ENCODE peak calls at places on chromosomes 7 and 10, in eight cellular contexts. F, M, Z, W, V, O, D and N are unnamed samples.
A peak's percentile ranks its signal among the peaks of the same experiment; 100 is the strongest.

GRCh38 chr7:46363688-46364087 is 442.6 kb upstream of the IGFBP3 start:
- DNase-seq in M (no peak), V (no peak), D (no peak), W (no peak), O (no peak), F (no peak), Z (no peak), N (no peak)

GRCh38 chr10:27223964-27224363 is 16.6 kb downstream of the ACBD5 start:
- DNase-seq in W (peak; percentile 62), M (peak; percentile 79), Z (peak; percentile 18), O (peak; percentile 26), F (peak; percentile 17), D (no peak), V (peak; percentile 51), N (no peak)

GRCh38 chr7:75772081-75773077 is at the start of gene CCL26:
- DNase-seq in V (no peak), F (peak; percentile 60), W (peak; percentile 71), Z (peak; percentile 86), M (no peak), O (no peak), D (no peak), N (no peak)

GRCh38 chr10:124168581-124168980 is 75.2 kb upstream of the CHST15 start:
- DNase-seq in Z (no peak), W (no peak), V (no peak), D (no peak), O (no peak), M (no peak), F (no peak), N (no peak)

GRCh38 chr10:115665549-115665948 is 572.4 kb downstream of the ATRNL1 start:
- DNase-seq in W (no peak), F (no peak), M (no peak), O (no peak), D (no peak), V (no peak), Z (peak; percentile 27), N (no peak)

GRCh38 chr7:117873056-117873932 is at the start of gene CTTNBP2:
- DNase-seq in W (peak; percentile 44), O (peak; percentile 67), F (peak; percentile 59), D (peak; percentile 21), M (peak; percentile 83), Z (peak; percentile 29), V (peak; percentile 66), N (peak; percentile 25)

GRCh38 chr7:112665709-112666108 is 124.5 kb downstream of the TMEM168 start:
- DNase-seq in Z (no peak), W (peak; percentile 13), M (no peak), V (no peak), F (no peak), O (no peak), D (no peak), N (no peak)

GRCh38 chr10:91779011-91779605 is 19.1 kb upstream of the TNKS2 start:
- DNase-seq in Z (no peak), D (no peak), V (no peak), W (no peak), O (no peak), M (no peak), F (no peak), N (no peak)

GRCh38 chr7:81676105-81676811 is 93.6 kb downstream of the HGF start:
- DNase-seq in O (no peak), F (no peak), V (no peak), Z (peak; percentile 29), W (no peak), M (no peak), D (no peak), N (no peak)

GRCh38 chr7:1844336-1844955 is 174.4 kb downstream of the ELFN1 start:
- DNase-seq in O (no peak), F (no peak), V (peak; percentile 15), Z (no peak), W (no peak), D (no peak), M (peak; percentile 68), N (no peak)

GRCh38 chr7:17680943-17681351 is 259.3 kb downstream of the SNX13 start:
- DNase-seq in D (no peak), W (peak; percentile 75), O (no peak), M (no peak), Z (no peak), F (no peak), V (no peak), N (no peak)
- TF ChIP-seq CTCF in D (peak; percentile 82), W (peak; percentile 34), O (peak; percentile 77), M (peak; percentile 52), Z (no peak), F (peak; percentile 56), V (peak; percentile 52), N (peak; percentile 49)

DNA sequence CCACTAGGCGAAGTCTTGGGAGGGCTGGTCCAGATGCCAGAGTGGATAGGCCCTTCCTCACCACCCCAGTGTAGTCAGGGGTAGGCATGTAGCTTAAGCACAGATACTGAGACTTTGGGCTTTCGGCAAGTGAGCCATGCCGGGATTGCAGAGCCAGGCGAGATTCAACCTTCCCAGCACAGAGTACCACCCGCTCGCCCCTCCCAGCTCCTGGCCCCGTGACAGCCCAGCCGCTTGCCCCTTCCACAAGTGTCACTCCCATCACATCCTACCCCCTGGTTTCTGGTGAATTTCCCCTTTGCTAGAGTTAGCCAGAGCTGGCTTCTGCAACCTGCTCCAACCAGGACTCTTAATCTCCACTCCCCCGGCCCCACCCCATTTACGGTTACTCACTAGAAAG is 56.9 kb downstream of the ARHGAP22 start:
- DNase-seq in Z (no peak), M (no peak), W (no peak), V (no peak), D (no peak), O (no peak), F (no peak), N (no peak)
- TF ChIP-seq CTCF in Z (no peak), M (no peak), W (no peak), V (no peak), D (no peak), O (no peak), F (no peak), N (no peak)

DNA sequence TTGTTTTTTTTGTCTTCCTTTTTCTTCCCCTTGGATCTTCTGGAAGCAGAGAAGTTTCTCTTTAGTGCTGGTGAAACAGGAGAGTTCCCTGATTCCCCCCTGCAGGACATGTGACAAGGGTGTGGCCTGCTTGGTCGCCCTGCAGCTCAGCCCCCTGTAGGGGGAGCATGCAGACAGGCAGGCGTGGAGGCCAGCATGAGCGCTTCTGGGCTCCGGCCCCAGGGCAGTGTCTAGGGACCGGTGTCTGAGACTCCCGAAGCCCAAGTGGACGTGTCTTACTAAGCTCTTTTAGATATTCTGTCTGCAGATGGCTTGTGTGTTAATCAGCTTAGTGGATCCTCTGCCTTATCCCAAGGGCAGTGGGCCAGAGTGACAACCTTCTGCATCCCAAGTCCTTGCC is 26.1 kb downstream of the PRSS58 start:
- DNase-seq in W (no peak), V (no peak), D (peak; percentile 32), O (peak; percentile 45), Z (no peak), F (no peak), M (no peak), N (no peak)
- TF ChIP-seq CTCF in W (no peak), V (no peak), D (no peak), O (no peak), Z (peak; percentile 55), F (no peak), M (no peak), N (peak; percentile 11)

GRCh38 chr7:154693646-154694045 is 309.3 kb downstream of the PAXIP1 start:
- DNase-seq in F (no peak), Z (no peak), O (no peak), V (no peak), M (no peak), W (no peak), D (no peak), N (no peak)

GRCh38 chr7:154696556-154696955 is 306.4 kb downstream of the PAXIP1 start:
- DNase-seq in O (no peak), M (no peak), V (no peak), W (no peak), D (no peak), Z (no peak), F (no peak), N (no peak)

GRCh38 chr7:154695836-154696235 is 307.1 kb downstream of the PAXIP1 start:
- DNase-seq in D (no peak), M (no peak), W (no peak), F (no peak), V (no peak), O (no peak), Z (no peak), N (no peak)

GRCh38 chr7:154699421-154699820 is 303.5 kb downstream of the PAXIP1 start:
- DNase-seq in M (no peak), D (no peak), W (no peak), V (no peak), F (no peak), O (no peak), Z (no peak), N (no peak)

GRCh38 chr7:154698726-154699291 is 304.1 kb downstream of the PAXIP1 start:
- DNase-seq in V (no peak), O (peak; percentile 49), W (no peak), F (no peak), D (peak; percentile 24), Z (no peak), M (no peak), N (no peak)
- TF ChIP-seq CTCF in V (peak; percentile 58), O (peak; percentile 66), W (no peak), F (no peak), D (peak; percentile 7), Z (peak; percentile 3), M (no peak), N (no peak)

DNA sequence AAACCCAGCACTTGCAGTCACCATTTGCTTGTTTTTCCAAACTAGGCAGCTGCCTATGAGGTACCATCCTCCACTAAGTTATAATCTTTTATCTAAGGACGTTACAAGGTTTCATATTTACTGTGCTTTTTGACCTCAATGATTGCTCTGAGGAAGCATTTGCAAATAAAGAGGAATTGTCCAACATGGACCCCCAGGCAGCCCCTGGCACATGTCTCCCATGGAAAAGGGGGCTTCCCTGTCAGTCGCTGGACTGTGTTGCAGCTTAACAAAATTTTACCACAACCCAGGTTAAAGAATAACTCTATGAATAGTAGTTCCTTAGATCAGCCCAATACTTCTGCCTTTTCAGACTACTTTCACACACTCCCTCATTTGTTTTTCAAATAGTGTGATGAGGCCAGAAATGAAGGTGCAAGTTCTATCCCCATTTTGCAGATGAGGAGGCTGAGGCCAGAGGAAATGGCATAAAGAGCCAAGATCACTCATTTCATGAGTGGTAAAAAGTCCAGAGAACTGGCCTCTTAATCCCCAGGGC is 52.8 kb upstream of the ZPBP start:
- DNase-seq in O (no peak), V (no peak), F (no peak), W (no peak), D (no peak), M (no peak), Z (no peak), N (no peak)
- TF ChIP-seq CTCF in O (no peak), V (no peak), F (no peak), W (no peak), D (no peak), M (no peak), Z (no peak), N (no peak)